ENCODE peak calls at places on chromosome X, in four cellular contexts. C is neural progenitor cell, S is heart left ventricle, K is hepatocyte. H is an unnamed sample.

GRCh38 chrX:80812176-80812575 is 2.5 kb upstream of the BRWD3 start:
- DNase-seq in K (peak), S (peak), C (peak), H (peak)

GRCh38 chrX:23503835-23504539 is 163.3 kb upstream of the PRDX4 start:
- DNase-seq in S (peak), C (no peak), K (peak), H (peak)

GRCh38 chrX:13808865-13809264 is 8.0 kb downstream of the GPM6B start:
- DNase-seq in S (no peak), K (no peak), C (no peak), H (no peak)

GRCh38 chrX:19658030-19658429 is 142.7 kb upstream of the MAP3K15 start:
- DNase-seq in K (no peak), C (no peak), S (no peak), H (no peak)

GRCh38 chrX:149540621-149541520 is at the start of gene EOLA1:
- DNase-seq in S (peak), C (no peak), K (peak), H (peak)

GRCh38 chrX:129772796-129773431 is 6.8 kb upstream of the SASH3 start:
- DNase-seq in S (peak), C (no peak), K (no peak), H (peak)

GRCh38 chrX:31213941-31214340 is 142.1 kb upstream of the FTHL17 start:
- DNase-seq in K (peak), S (no peak), C (no peak), H (no peak)

GRCh38 chrX:9656277-9656676 is 109.4 kb downstream of the GPR143 start:
- DNase-seq in C (no peak), S (no peak), K (no peak), H (no peak)

GRCh38 chrX:86946569-86946968 is 571.0 kb upstream of the KLHL4 start:
- DNase-seq in C (peak), S (no peak), K (peak), H (no peak)

GRCh38 chrX:47831788-47832187 is 4.9 kb upstream of the ZNF81 start:
- DNase-seq in K (peak), S (peak), C (peak), H (peak)

GRCh38 chrX:36199926-36200325 is 280.4 kb downstream of the CFAP47 start:
- DNase-seq in C (no peak), S (no peak), K (no peak), H (no peak)

GRCh38 chrX:68846536-68846935 is 17.7 kb downstream of the EFNB1 start:
- DNase-seq in C (peak), S (no peak), K (no peak), H (no peak)

GRCh38 chrX:13288671-13289070 is 31.2 kb downstream of the ATXN3L start:
- DNase-seq in K (no peak), S (no peak), C (no peak), H (no peak)

GRCh38 chrX:25144043-25144940 is 128.5 kb upstream of the ARX start:
- DNase-seq in C (peak), S (peak), K (peak), H (peak)

GRCh38 chrX:56564921-56565861 is 1.8 kb downstream of the UBQLN2 start:
- DNase-seq in S (no peak), K (peak), C (peak), H (no peak)

GRCh38 chrX:129553619-129554288 is 13.7 kb downstream of the OCRL start:
- DNase-seq in C (no peak), K (no peak), S (no peak), H (no peak)

GRCh38 chrX:119606508-119607389 is 525 bp upstream of the NKRF start:
- DNase-seq in K (no peak), S (no peak), C (no peak), H (no peak)

GRCh38 chrX:119410027-119410819 is 11.1 kb downstream of the SLC25A43 start:
- DNase-seq in K (peak), S (peak), C (no peak), H (no peak)

GRCh38 chrX:14673764-14674163 is 144.4 kb downstream of the GLRA2 start:
- DNase-seq in K (peak), C (no peak), S (no peak), H (no peak)

GRCh38 chrX:23931149-23931604 is 23.4 kb downstream of the CXorf58 start:
- DNase-seq in K (peak), C (no peak), S (no peak), H (no peak)

GRCh38 chrX:10017866-10018265 is 50.7 kb downstream of the CLDN34 start:
- DNase-seq in K (peak), S (no peak), C (no peak), H (no peak)

GRCh38 chrX:109890300-109890699 is 112.6 kb upstream of the TMEM164 start:
- DNase-seq in K (no peak), C (no peak), S (no peak), H (no peak)

GRCh38 chrX:154378059-154378798 is 866 bp upstream of the EMD start:
- DNase-seq in K (peak), C (no peak), S (peak), H (peak)

GRCh38 chrX:128623361-128623760 is 571.2 kb upstream of the ACTRT1 start:
- DNase-seq in S (no peak), K (no peak), C (no peak), H (no peak)

GRCh38 chrX:46016296-46016695 is 528.9 kb downstream of the ZNF674 start:
- DNase-seq in K (no peak), S (no peak), C (no peak), H (no peak)

GRCh38 chrX:40244980-40245379 is 147.2 kb upstream of the BCOR start:
- DNase-seq in C (peak), K (no peak), S (no peak), H (no peak)

GRCh38 chrX:46636223-46636622 is 62.7 kb downstream of the CHST7 start:
- DNase-seq in K (no peak), S (no peak), C (no peak), H (no peak)

GRCh38 chrX:108156082-108156481 is 64.5 kb downstream of the ATG4A start:
- DNase-seq in K (no peak), C (no peak), S (no peak), H (no peak)

GRCh38 chrX:2635366-2635765 is 55.7 kb upstream of the CD99 start:
- DNase-seq in S (no peak), K (no peak), C (no peak), H (no peak)

GRCh38 chrX:118420462-118420861 is 74.6 kb downstream of the WDR44 start:
- DNase-seq in C (no peak), S (no peak), K (peak), H (no peak)

GRCh38 chrX:19775830-19776498 is 111.4 kb downstream of the SH3KBP1 start:
- DNase-seq in S (peak), K (no peak), C (no peak), H (no peak)

GRCh38 chrX:71224969-71225368 is 1.9 kb downstream of the GJB1 start:
- DNase-seq in S (no peak), K (no peak), C (no peak), H (no peak)

GRCh38 chrX:56833626-56834025 is 104.6 kb downstream of the NBDY start:
- DNase-seq in C (no peak), S (no peak), K (no peak), H (no peak)

GRCh38 chrX:123077671-123078070 is 106.4 kb upstream of the GRIA3 start:
- DNase-seq in K (no peak), C (no peak), S (no peak), H (no peak)

GRCh38 chrX:3514996-3515395 is 168.5 kb upstream of the MXRA5 start:
- DNase-seq in C (no peak), S (no peak), K (no peak), H (no peak)

GRCh38 chrX:13759152-13759718 is 24.7 kb downstream of the OFD1 start:
- DNase-seq in S (no peak), C (no peak), K (no peak), H (no peak)

DNA sequence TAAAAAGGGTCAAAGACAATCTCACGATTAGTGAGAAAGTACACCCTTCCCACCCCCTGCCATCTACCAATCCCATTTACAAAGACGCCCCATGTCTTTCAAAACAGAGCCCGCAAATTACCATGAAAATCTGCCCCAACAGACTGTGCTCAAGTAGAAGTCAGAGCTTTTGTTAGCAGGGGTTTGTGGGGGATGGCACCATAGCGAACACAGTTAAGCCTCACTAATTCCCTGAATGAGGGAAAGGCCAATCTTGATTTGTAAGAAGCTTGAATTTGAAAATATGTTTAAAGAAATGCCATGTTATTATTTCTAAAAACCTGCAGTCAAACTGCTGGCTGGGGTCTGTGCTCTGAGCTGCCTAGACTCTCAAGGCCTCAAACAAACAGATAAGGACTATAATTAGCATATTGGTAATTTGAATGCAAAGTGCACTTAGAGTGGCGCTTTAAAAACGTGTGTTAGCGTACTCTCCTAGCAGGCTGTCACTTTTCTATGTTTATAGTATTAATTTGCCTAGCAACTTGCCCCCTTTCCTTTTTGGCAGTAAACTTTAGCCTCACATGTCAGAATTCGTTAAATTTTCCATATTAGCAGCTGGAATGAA is 9.4 kb upstream of the PAK3 start:
- DNase-seq in C (peak), K (no peak), S (no peak), H (no peak)
- H3K4me3 ChIP-seq in C (peak), K (no peak), S (no peak), H (no peak)

GRCh38 chrX:38614485-38614884 is 53.1 kb downstream of the TSPAN7 start:
- DNase-seq in S (no peak), C (no peak), K (no peak), H (no peak)
- H3K4me3 ChIP-seq in S (no peak), C (no peak), K (no peak), H (no peak)

GRCh38 chrX:1466232-1466661 is 13.5 kb upstream of the ASMTL start:
- DNase-seq in K (no peak), S (peak), C (no peak), H (no peak)
- H3K4me3 ChIP-seq in K (no peak), S (no peak), C (no peak), H (no peak)

DNA sequence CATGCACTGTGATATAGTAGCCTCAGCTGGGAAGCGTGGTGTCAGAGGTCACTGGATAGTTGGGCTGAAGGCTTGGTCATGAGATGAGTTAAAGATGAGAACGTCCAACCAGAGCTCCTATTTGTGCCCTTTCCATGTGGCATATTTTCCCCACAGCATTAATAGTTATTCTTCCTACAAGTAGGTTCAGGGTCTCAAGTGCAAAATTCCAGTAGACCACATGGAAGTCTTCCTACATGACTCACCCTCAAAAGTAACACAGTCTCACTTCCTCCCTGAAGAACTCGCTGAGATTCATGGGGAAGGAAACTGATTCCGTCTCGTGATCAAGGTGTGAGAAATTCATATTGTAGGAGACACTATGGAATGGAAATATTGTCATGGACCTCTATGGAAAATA is 1212.5 kb upstream of the PRKX start:
- DNase-seq in C (no peak), K (no peak), S (no peak), H (no peak)
- H3K4me3 ChIP-seq in C (no peak), K (no peak), S (no peak), H (no peak)

GRCh38 chrX:137031517-137032377 is 2.0 kb downstream of the GPR101 start:
- DNase-seq in C (peak), K (peak), S (no peak), H (no peak)
- H3K4me3 ChIP-seq in C (peak), K (peak), S (peak), H (peak)

GRCh38 chrX:135520022-135520552 is 373 bp upstream of the INTS6L start:
- DNase-seq in S (no peak), K (peak), C (peak), H (no peak)
- H3K4me3 ChIP-seq in S (peak), K (peak), C (peak), H (peak)

DNA sequence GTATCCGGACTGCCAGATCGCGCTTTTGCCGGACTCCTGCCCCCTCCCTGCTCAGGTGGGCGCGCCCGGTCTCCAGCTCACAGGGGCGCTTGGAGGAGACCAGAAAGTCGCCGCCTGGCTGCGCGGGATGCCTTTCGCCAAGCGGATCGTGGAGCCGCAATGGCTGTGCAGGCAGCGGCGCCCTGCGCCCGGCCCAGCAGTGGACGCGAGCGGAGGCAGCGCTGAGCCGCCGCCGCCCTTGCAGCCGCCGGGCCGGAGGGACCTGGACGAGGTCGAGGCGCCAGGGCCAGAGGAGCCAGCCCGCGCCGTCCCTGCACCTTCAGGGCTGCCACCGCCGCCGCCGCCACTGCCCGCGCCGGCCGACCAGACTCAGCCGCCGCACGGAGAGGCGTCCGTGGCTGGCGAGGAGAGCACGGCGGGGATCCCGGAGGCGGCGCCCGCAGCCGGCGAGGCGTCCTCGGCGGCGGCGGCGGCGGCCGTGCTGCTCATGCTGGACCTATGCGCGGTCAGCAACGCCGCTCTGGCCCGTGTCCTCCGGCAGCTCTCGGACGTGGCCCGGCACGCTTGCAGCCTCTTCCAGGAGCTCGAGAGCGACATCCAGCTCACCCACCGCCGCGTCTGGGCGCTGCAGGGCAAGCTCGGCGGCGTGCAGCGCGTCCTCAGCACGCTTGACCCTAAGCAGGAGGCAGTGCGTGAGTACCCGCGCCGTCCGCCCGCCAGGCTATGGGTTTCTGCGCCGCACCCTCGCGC is 806 bp downstream of the NHS start:
- DNase-seq in K (peak), C (peak), S (peak), H (peak)
- H3K4me3 ChIP-seq in K (peak), C (peak), S (peak), H (peak)